ENCODE peak calls at places on chromosomes 7 and 10, in four cellular contexts. V is HepG2, Y is GM12878, A is H1. I is an unnamed sample.

GRCh38 chr10:126253613-126254002 is 134.7 kb downstream of the ADAM12 start:
- DNase-seq in V (no peak), Y (no peak), A (no peak), I (no peak)

GRCh38 chr7:44225566-44226395 is 25.0 kb downstream of the YKT6 start:
- DNase-seq in V (no peak), Y (no peak), A (no peak), I (no peak)

GRCh38 chr7:104980969-104981670 is 32.9 kb upstream of the KMT2E start:
- DNase-seq in V (peak), Y (no peak), A (no peak), I (no peak)

GRCh38 chr10:33520223-33520622 is 185.8 kb upstream of the NRP1 start:
- DNase-seq in V (no peak), Y (no peak), A (no peak), I (no peak)

GRCh38 chr10:13309792-13310191 is 9.9 kb upstream of the PHYH start:
- DNase-seq in V (no peak), Y (no peak), A (no peak), I (no peak)

GRCh38 chr10:102645741-102646609 is 1.7 kb downstream of the TRIM8 start:
- DNase-seq in V (peak), Y (peak), A (no peak), I (no peak)

GRCh38 chr7:112484671-112485097 is 3.9 kb downstream of the LSMEM1 start:
- DNase-seq in V (peak), Y (no peak), A (no peak), I (no peak)

GRCh38 chr10:22345301-22346086 is at the start of gene SPAG6:
- DNase-seq in V (no peak), Y (no peak), A (no peak), I (no peak)

GRCh38 chr7:75943864-75944263 is 28.9 kb downstream of the POR start:
- DNase-seq in V (no peak), Y (no peak), A (no peak), I (no peak)

GRCh38 chr10:95273393-95274312 is 17.1 kb downstream of the PDLIM1 start:
- DNase-seq in V (peak), Y (no peak), A (no peak), I (no peak)

GRCh38 chr10:80177781-80178636 is 27.3 kb downstream of the ANXA11 start:
- DNase-seq in V (no peak), Y (no peak), A (no peak), I (no peak)

GRCh38 chr10:62817120-62817762 is 1.1 kb upstream of the EGR2 start:
- DNase-seq in V (no peak), Y (no peak), A (no peak), I (no peak)

GRCh38 chr7:157599491-157599890 is 262.7 kb downstream of the DNAJB6 start:
- DNase-seq in V (no peak), Y (no peak), A (no peak), I (no peak)

GRCh38 chr7:24477376-24477775 is 95.9 kb upstream of the PALS2 start:
- DNase-seq in V (no peak), Y (no peak), A (no peak), I (no peak)

GRCh38 chr7:24476227-24476626 is 97.0 kb upstream of the PALS2 start:
- DNase-seq in V (no peak), Y (no peak), A (no peak), I (no peak)

GRCh38 chr7:24475573-24475972 is 97.7 kb upstream of the PALS2 start:
- DNase-seq in V (no peak), Y (no peak), A (no peak), I (no peak)

GRCh38 chr7:24480501-24480900 is 92.8 kb upstream of the PALS2 start:
- DNase-seq in V (no peak), Y (no peak), A (no peak), I (no peak)

DNA sequence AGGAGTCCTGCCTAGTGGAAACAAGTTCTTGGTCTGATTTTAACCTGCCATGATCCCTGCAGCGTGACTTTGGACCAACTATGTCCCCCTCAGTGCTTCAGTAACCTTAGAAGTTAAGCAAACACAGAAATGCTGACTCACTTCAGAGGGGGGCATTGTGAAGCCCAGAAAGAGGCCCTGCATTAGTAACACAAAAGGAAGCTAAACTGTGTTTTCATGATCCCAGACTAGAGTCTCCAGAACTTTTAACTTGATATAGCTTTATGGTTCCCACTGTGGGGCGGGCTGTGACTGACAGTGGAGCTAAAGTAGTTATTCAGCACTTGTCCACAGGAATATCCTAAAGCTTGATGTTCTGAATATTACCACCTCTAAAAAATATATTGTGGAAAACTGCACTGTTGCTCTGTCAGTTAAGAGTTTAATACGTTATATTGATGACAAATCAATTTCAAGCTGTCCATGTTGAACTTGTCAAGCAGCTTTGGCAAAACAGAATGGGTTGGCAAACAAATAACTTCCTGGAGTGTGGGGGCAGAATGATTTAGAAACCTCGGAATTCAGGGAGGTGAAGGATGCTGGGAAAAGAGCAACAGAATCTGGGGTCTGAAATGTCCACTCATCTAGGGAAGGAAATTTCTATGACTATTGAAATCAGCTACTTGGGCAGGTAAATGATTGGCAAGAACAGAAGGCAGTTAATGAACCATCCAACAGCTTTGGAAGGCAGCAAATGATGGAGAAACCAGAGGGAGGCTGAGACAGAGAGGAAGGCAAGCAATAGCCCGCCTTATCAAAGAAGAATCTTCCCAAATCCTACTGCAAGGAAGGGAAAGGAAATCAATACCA is 95.2 kb upstream of the PALS2 start:
- DNase-seq in V (peak), Y (no peak), A (peak), I (peak)
- H3K4me3 ChIP-seq in V (no peak), Y (no peak), A (no peak), I (no peak)

GRCh38 chr10:120479506-120479905 is 22.5 kb downstream of the PLPP4 start:
- DNase-seq in V (no peak), Y (no peak), A (no peak), I (no peak)

GRCh38 chr10:120480065-120480600 is 23.1 kb downstream of the PLPP4 start:
- DNase-seq in V (no peak), Y (no peak), A (no peak), I (no peak)

GRCh38 chr10:120478401-120478800 is 21.4 kb downstream of the PLPP4 start:
- DNase-seq in V (no peak), Y (no peak), A (no peak), I (no peak)

GRCh38 chr10:120483006-120483405 is 26.0 kb downstream of the PLPP4 start:
- DNase-seq in V (no peak), Y (no peak), A (no peak), I (no peak)

GRCh38 chr10:120480848-120481247 is 23.8 kb downstream of the PLPP4 start:
- DNase-seq in V (no peak), Y (no peak), A (no peak), I (no peak)
- TF ChIP-seq ZNF274 in V (no peak), Y (no peak), A (no peak), I (no peak)

GRCh38 chr10:18195060-18195799 is 55.0 kb downstream of the CACNB2 start:
- DNase-seq in V (no peak), Y (no peak), A (no peak), I (no peak)
- TF ChIP-seq SUZ12 in V (no peak), Y (no peak), A (no peak), I (no peak)

GRCh38 chr7:137916980-137917645 is 70.3 kb upstream of the DGKI start:
- DNase-seq in V (no peak), Y (no peak), A (no peak), I (no peak)

GRCh38 chr7:137913985-137914384 is 67.2 kb upstream of the DGKI start:
- DNase-seq in V (no peak), Y (no peak), A (no peak), I (no peak)

GRCh38 chr7:137919987-137920386 is 73.2 kb upstream of the DGKI start:
- DNase-seq in V (no peak), Y (no peak), A (peak), I (peak)

GRCh38 chr7:137915266-137915665 is 68.5 kb upstream of the DGKI start:
- DNase-seq in V (no peak), Y (no peak), A (no peak), I (no peak)

GRCh38 chr7:137916564-137916963 is 69.8 kb upstream of the DGKI start:
- DNase-seq in V (no peak), Y (no peak), A (no peak), I (no peak)
- H3K4me3 ChIP-seq in V (no peak), Y (peak), A (no peak), I (no peak)

I was measured in NT2/D1.